ENCODE peak calls at places on chromosomes 4 and X, in ten cellular contexts. N, Z, G, A, X, U, H, C, T and S are unnamed samples.

GRCh38 chrX:119698835-119699234 is 5.9 kb upstream of the SEPTIN6 start:
- DNase-seq in U (peak; percentile 45), G (no peak), N (peak; percentile 26), H (peak; percentile 41), Z (peak; percentile 73), A (no peak), X (no peak), T (no peak), C (no peak), S (peak; percentile 71)

GRCh38 chr4:138390286-138390685 is 148.1 kb upstream of the SLC7A11 start:
- DNase-seq in Z (peak; percentile 62), H (no peak), T (no peak), N (no peak), U (no peak), G (no peak), X (no peak), A (no peak), C (no peak), S (peak; percentile 33)

GRCh38 chr4:102693266-102693850 is 67.4 kb downstream of the MANBA start:
- DNase-seq in A (no peak), H (no peak), U (no peak), T (no peak), G (no peak), X (no peak), N (no peak), Z (no peak), C (no peak), S (no peak)

GRCh38 chr4:171813195-171813955 is at the start of gene GALNTL6:
- DNase-seq in X (no peak), H (no peak), C (no peak), G (peak; percentile 4), T (no peak), U (no peak), N (peak; percentile 61), Z (no peak), A (no peak), S (peak; percentile 3)

GRCh38 chr4:70915874-70916559 is 13.8 kb downstream of the MOB1B start:
- DNase-seq in A (no peak), H (no peak), Z (no peak), X (no peak), T (no peak), N (no peak), G (no peak), U (no peak), C (no peak), S (no peak)

GRCh38 chr4:14254252-14254651 is 626.7 kb upstream of the BOD1L1 start:
- DNase-seq in U (no peak), N (peak; percentile 34), A (no peak), T (no peak), H (peak; percentile 46), Z (peak; percentile 53), G (no peak), C (no peak), X (no peak), S (peak; percentile 46)

GRCh38 chr4:3177905-3178304 is 71.1 kb upstream of the MSANTD1 start:
- DNase-seq in Z (no peak), C (no peak), X (no peak), A (no peak), G (no peak), N (no peak), H (no peak), T (no peak), U (no peak), S (no peak)

GRCh38 chrX:7801706-7802105 is 41.3 kb upstream of the VCX start:
- DNase-seq in U (no peak), T (no peak), X (no peak), N (no peak), Z (peak; percentile 36), H (no peak), C (no peak), A (no peak), G (no peak), S (no peak)

GRCh38 chrX:44872319-44872816 is 620 bp upstream of the KDM6A start:
- DNase-seq in N (no peak), T (peak; percentile 14), U (no peak), Z (peak; percentile 22), H (peak; percentile 38), X (no peak), G (no peak), A (no peak), C (no peak), S (peak; percentile 17)

GRCh38 chr4:1463088-1463926 is 57.1 kb upstream of the NKX1-1 start:
- DNase-seq in Z (peak; percentile 32), H (no peak), C (no peak), T (no peak), X (no peak), U (no peak), G (no peak), N (no peak), A (no peak), S (peak; percentile 68)

GRCh38 chr4:183348706-183349659 is 26.8 kb upstream of the CLDN24 start:
- DNase-seq in C (no peak), A (no peak), T (no peak), N (no peak), X (no peak), G (no peak), H (peak; percentile 55), U (no peak), Z (peak; percentile 95), S (peak; percentile 81)

GRCh38 chr4:6682862-6683590 is 10.7 kb upstream of the S100P start:
- DNase-seq in A (no peak), X (no peak), T (no peak), C (no peak), G (no peak), H (no peak), U (no peak), Z (no peak), N (no peak), S (no peak)